ENCODE peak calls at places on chromosomes 1 and 21, in four cellular contexts. F, K, N and S are unnamed samples.

GRCh38 chr21:36835383-36835795 is 131.1 kb downstream of the HLCS start:
- DNase-seq in K (no peak), N (no peak), F (no peak), S (peak; percentile 22)

GRCh38 chr21:32140212-32141008 is 138.4 kb downstream of the MIS18A start:
- DNase-seq in K (no peak), F (no peak), N (no peak), S (peak; percentile 22)

GRCh38 chr1:36083635-36084501 is at the start of gene TEKT2:
- DNase-seq in K (no peak), N (no peak), F (no peak), S (peak; percentile 96)

GRCh38 chr1:228242313-228242864 is 34.5 kb downstream of the OBSCN start:
- DNase-seq in K (no peak), F (no peak), N (no peak), S (no peak)

GRCh38 chr1:175580351-175580750 is 163.0 kb downstream of the TNR start:
- DNase-seq in K (no peak), N (no peak), F (no peak), S (no peak)

GRCh38 chr1:201557572-201557958 is 18.6 kb downstream of the NAV1 start:
- DNase-seq in K (no peak), N (no peak), F (no peak), S (no peak)

GRCh38 chr1:151939789-151940188 is 30.5 kb upstream of the THEM4 start:
- DNase-seq in K (no peak), N (no peak), F (no peak), S (no peak)

GRCh38 chr21:34630536-34631143 is 15.7 kb upstream of the RCAN1 start:
- DNase-seq in K (peak; percentile 33), F (peak; percentile 44), N (peak; percentile 75), S (peak; percentile 63)

GRCh38 chr1:184755226-184756065 is 788 bp upstream of the EDEM3 start:
- DNase-seq in F (no peak), K (no peak), N (peak; percentile 23), S (peak; percentile 16)

GRCh38 chr1:229410370-229410691 is 23.6 kb downstream of the ACTA1 start:
- DNase-seq in K (no peak), N (no peak), F (no peak), S (no peak)

GRCh38 chr1:117641536-117641935 is 35.7 kb downstream of the TENT5C start:
- DNase-seq in K (no peak), N (no peak), F (no peak), S (no peak)

GRCh38 chr1:186925881-186926676 is 97.3 kb downstream of the PLA2G4A start:
- DNase-seq in N (no peak), K (no peak), F (no peak), S (no peak)

GRCh38 chr1:230040440-230040839 is 26.6 kb upstream of the GALNT2 start:
- DNase-seq in K (no peak), N (no peak), F (no peak), S (no peak)

GRCh38 chr1:41664861-41665640 is 180.6 kb upstream of the EDN2 start:
- DNase-seq in F (no peak), K (no peak), N (no peak), S (no peak)

GRCh38 chr1:99767996-99768524 is 1.6 kb upstream of the FRRS1 start:
- DNase-seq in N (no peak), F (no peak), K (no peak), S (no peak)

GRCh38 chr21:41216486-41216885 is 48.5 kb downstream of the BACE2 start:
- DNase-seq in K (no peak), F (no peak), N (no peak), S (no peak)

GRCh38 chr1:43637267-43637666 is 12.7 kb upstream of the KDM4A start:
- DNase-seq in F (no peak), N (no peak), K (no peak), S (no peak)

GRCh38 chr1:107677674-107678073 is 287.3 kb downstream of the VAV3 start:
- DNase-seq in F (no peak), K (no peak), N (no peak), S (no peak)

GRCh38 chr1:200179781-200180160 is 152.3 kb downstream of the NR5A2 start:
- DNase-seq in N (no peak), F (no peak), K (no peak), S (no peak)

GRCh38 chr1:2231667-2232254 is 3.6 kb downstream of the SKI start:
- DNase-seq in F (peak; percentile 78), N (peak; percentile 81), K (no peak), S (peak; percentile 88)

GRCh38 chr1:28173151-28173979 is 3.1 kb downstream of the PTAFR start:
- DNase-seq in K (no peak), F (peak; percentile 59), N (no peak), S (no peak)

GRCh38 chr1:214123061-214123784 is 135.4 kb downstream of the PROX1 start:
- DNase-seq in F (peak; percentile 86), N (peak; percentile 32), K (no peak), S (peak; percentile 76)

GRCh38 chr1:41479000-41479807 is 5.3 kb downstream of the EDN2 start:
- DNase-seq in K (no peak), N (no peak), F (no peak), S (no peak)

GRCh38 chr1:203453616-203454015 is 22.0 kb upstream of the PRELP start:
- DNase-seq in N (no peak), K (no peak), F (no peak), S (no peak)

DNA sequence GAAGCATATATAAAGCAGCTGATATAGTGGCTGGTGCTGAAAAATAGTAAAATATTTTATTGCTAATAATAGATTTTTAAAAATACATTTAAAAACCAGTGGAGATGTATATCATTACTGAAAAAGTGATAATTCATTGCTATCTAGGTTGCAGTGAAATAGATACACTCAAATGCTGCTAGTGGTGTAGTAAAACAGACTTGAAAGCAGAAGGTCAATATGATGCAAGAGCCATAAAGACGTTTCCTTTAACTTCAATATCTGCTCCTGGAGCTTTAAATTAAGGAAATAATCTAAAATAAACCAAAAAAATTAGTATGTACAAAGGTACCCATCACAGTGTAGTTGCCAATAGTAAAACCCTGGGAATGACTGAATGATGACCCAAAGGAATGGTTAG is 26.2 kb downstream of the RHEX start:
- DNase-seq in F (no peak), N (no peak), K (no peak), S (no peak)
- TF ChIP-seq SMC3 in F (no peak), N (no peak), K (no peak), S (no peak)

GRCh38 chr1:7827134-7827955 is 25.5 kb downstream of the UTS2 start:
- DNase-seq in N (peak; percentile 69), F (no peak), K (no peak), S (no peak)
- TF ChIP-seq TAF1 in N (peak; percentile 67), F (no peak), K (no peak), S (no peak)

GRCh38 chr1:3453891-3454810 is at the start of gene ARHGEF16:
- DNase-seq in F (peak; percentile 72), N (peak; percentile 92), K (no peak), S (peak; percentile 91)
- H3K4me3 ChIP-seq in F (peak within 1 kb of the TSS; percentile 70), N (peak within 1 kb of the TSS; percentile 38), K (no peak within 1 kb of the TSS), S (no peak within 1 kb of the TSS)

DNA sequence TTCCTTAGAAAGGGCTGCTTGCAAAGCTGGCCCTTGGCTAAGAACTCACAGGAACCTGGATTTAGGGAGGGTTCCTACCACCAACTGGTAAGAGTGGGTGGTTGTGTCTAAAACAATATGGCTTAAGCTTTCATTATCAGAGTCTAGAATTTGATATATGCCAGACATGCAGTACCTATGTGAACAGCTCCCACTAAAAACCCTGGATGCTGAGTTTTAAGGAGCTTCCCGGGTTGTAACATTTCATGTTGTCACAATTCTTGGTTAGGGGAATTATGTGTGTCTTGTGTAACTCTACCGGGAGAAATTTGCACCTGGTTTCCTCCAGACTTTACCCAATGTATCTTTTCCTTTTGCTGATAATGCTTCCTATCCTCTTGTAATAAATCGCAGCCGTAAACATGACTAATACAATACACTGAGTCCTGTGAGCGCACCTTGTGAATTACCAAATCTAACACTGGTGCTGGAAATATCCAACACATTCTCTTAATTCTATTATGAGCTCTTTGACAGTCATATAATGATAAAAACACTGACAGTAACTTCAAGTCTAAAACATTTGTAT is 48.3 kb downstream of the ARID4B start:
- DNase-seq in F (no peak), K (no peak), N (no peak), S (no peak)
- TF ChIP-seq SMC3 in F (no peak), K (no peak), N (no peak), S (no peak)

GRCh38 chr1:79193211-79194079 is 186.9 kb upstream of the ADGRL4 start:
- DNase-seq in K (peak; percentile 41), F (no peak), N (no peak), S (no peak)
- TF ChIP-seq TAF1 in K (no peak), F (no peak), N (no peak), S (no peak)

GRCh38 chr1:172670316-172670715 is 11.4 kb downstream of the FASLG start:
- DNase-seq in F (no peak), N (no peak), K (no peak), S (no peak)
- H3K4me3 ChIP-seq in F (no peak overlapping the region), N (no peak overlapping the region), K (no peak overlapping the region), S (no peak overlapping the region)

GRCh38 chr1:155218854-155219591 is 10.5 kb downstream of the MTX1 start:
- DNase-seq in K (no peak), F (no peak), N (peak; percentile 64), S (peak; percentile 77)
- TF ChIP-seq SMC3 in K (no peak), F (no peak), N (no peak), S (no peak)

GRCh38 chr1:5747428-5748285 is 244.6 kb downstream of the NPHP4 start:
- DNase-seq in F (no peak), K (no peak), N (no peak), S (no peak)
- TF ChIP-seq TAF1 in F (no peak), K (no peak), N (no peak), S (no peak)

DNA sequence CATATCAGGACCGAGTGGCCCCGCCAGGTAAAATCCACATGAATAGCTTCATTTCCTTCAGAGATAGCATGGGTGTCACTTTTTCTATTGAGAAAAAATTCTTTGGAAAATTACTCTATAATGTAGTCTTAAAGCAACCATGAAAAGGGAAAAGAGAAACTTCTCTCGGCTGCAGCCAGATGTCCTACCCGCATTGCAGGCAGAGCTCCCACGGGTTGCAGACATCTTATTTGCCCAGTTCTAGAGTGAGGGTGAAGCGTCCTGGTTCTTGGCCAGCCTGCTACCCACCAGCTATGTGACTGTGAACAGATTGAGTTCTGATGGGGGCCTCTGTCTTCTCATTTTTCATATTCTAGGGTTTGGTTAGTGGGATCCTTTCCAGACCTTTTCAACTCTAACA is 5.0 kb downstream of the ATP1B1 start:
- DNase-seq in K (no peak), F (no peak), N (no peak), S (no peak)
- H3K4me3 ChIP-seq in K (no peak overlapping the region), F (no peak overlapping the region), N (no peak overlapping the region), S (no peak overlapping the region)